ENCODE peak calls at places on chromosome 11, in nine cellular contexts. B, O, N, Y, Q, U, X, G and H are unnamed samples.

GRCh38 chr11:7004482-7004881 is 15.7 kb downstream of the ZNF214 start:
- DNase-seq in Y (peak), O (no peak), N (no peak), X (no peak), G (no peak), B (no peak), Q (no peak), U (no peak), H (peak)

GRCh38 chr11:12441081-12441801 is 63.9 kb downstream of the PARVA start:
- DNase-seq in Y (no peak), N (no peak), O (peak), G (no peak), U (no peak), B (no peak), Q (no peak), X (no peak), H (no peak)

GRCh38 chr11:107583629-107584195 is 7.2 kb upstream of the ELMOD1 start:
- DNase-seq in Q (no peak), N (no peak), U (no peak), Y (no peak), O (no peak), X (no peak), G (no peak), B (no peak), H (no peak)

GRCh38 chr11:11149671-11150459 is 203.2 kb downstream of the CSNK2A3 start:
- DNase-seq in O (no peak), B (no peak), Y (no peak), Q (no peak), U (no peak), G (no peak), N (peak), X (no peak), H (no peak)

GRCh38 chr11:7587712-7588111 is 73.9 kb downstream of the PPFIBP2 start:
- DNase-seq in U (no peak), B (peak), G (no peak), N (no peak), Q (no peak), Y (no peak), X (no peak), O (no peak), H (no peak)

GRCh38 chr11:23124996-23125395 is 264.7 kb upstream of the CCDC179 start:
- DNase-seq in G (no peak), O (no peak), N (no peak), U (no peak), X (no peak), Y (no peak), Q (no peak), B (peak), H (no peak)

GRCh38 chr11:61377461-61378160 is 14.8 kb upstream of the TMEM216 start:
- DNase-seq in B (no peak), X (no peak), Y (no peak), O (no peak), N (no peak), U (no peak), Q (no peak), G (no peak), H (no peak)

GRCh38 chr11:93775289-93775688 is 8.8 kb upstream of the MED17 start:
- DNase-seq in N (no peak), B (peak), G (no peak), O (no peak), U (no peak), Y (peak), Q (peak), X (no peak), H (no peak)

GRCh38 chr11:73343076-73343833 is 32.9 kb upstream of the RELT start:
- DNase-seq in U (no peak), X (no peak), N (no peak), G (no peak), O (no peak), Q (no peak), Y (no peak), B (no peak), H (no peak)

GRCh38 chr11:128474036-128474874 is 113.1 kb downstream of the ETS1 start:
- DNase-seq in X (no peak), Q (no peak), O (no peak), Y (peak), U (no peak), B (no peak), G (no peak), N (no peak), H (no peak)

GRCh38 chr11:134443246-134443645 is 31.2 kb upstream of the B3GAT1 start:
- DNase-seq in G (no peak), Y (no peak), O (no peak), Q (no peak), X (no peak), B (no peak), N (no peak), U (no peak), H (no peak)

GRCh38 chr11:70732493-70733206 is 334.3 kb downstream of the CTTN start:
- DNase-seq in O (no peak), X (peak), G (no peak), Q (peak), N (no peak), U (no peak), Y (no peak), B (no peak), H (no peak)

GRCh38 chr11:125724125-125724524 is 22.0 kb upstream of the PATE1 start:
- DNase-seq in O (no peak), X (no peak), G (no peak), Q (peak), N (no peak), U (no peak), Y (peak), B (peak), H (no peak)

GRCh38 chr11:45805305-45806071 is 539 bp downstream of the SLC35C1 start:
- DNase-seq in G (no peak), N (no peak), Q (no peak), U (peak), O (no peak), X (no peak), B (peak), Y (no peak), H (no peak)

GRCh38 chr11:66720223-66720898 is 8.7 kb downstream of the SPTBN2 start:
- DNase-seq in X (peak), O (no peak), Q (peak), Y (no peak), G (no peak), U (no peak), N (peak), B (no peak), H (no peak)

GRCh38 chr11:18012314-18012905 is 437 bp downstream of the SERGEF start:
- DNase-seq in Q (no peak), O (no peak), N (no peak), X (peak), G (no peak), Y (peak), B (no peak), U (no peak), H (peak)

GRCh38 chr11:126405906-126406305 is 50.4 kb downstream of the ST3GAL4 start:
- DNase-seq in U (no peak), X (no peak), N (no peak), O (no peak), B (no peak), Q (peak), Y (no peak), G (no peak), H (peak)

GRCh38 chr11:73359930-73360742 is 16.1 kb upstream of the RELT start:
- DNase-seq in B (no peak), Y (peak), Q (no peak), U (no peak), G (no peak), O (no peak), N (peak), X (no peak), H (no peak)

GRCh38 chr11:73506038-73506437 is 91.9 kb downstream of the FAM168A start:
- DNase-seq in U (no peak), N (no peak), Y (no peak), Q (no peak), G (no peak), O (no peak), X (no peak), B (no peak), H (no peak)

GRCh38 chr11:78350646-78351165 is 66.9 kb downstream of the GAB2 start:
- DNase-seq in Q (no peak), G (no peak), U (no peak), N (no peak), B (peak), X (no peak), O (no peak), Y (peak), H (no peak)

GRCh38 chr11:235180-235997 is 753 bp downstream of the SIRT3 start:
- DNase-seq in Q (no peak), O (no peak), N (no peak), G (no peak), Y (peak), B (no peak), U (no peak), X (peak), H (no peak)

GRCh38 chr11:62830904-62831519 is 839 bp downstream of the STX5 start:
- DNase-seq in G (no peak), Y (no peak), Q (peak), O (no peak), N (no peak), U (no peak), B (no peak), X (no peak), H (no peak)

GRCh38 chr11:92035488-92035887 is 189.1 kb upstream of the FAT3 start:
- DNase-seq in X (no peak), U (no peak), N (no peak), G (no peak), Y (no peak), O (no peak), Q (no peak), B (no peak), H (no peak)

GRCh38 chr11:60594998-60595637 is 79.9 kb downstream of the MS4A13 start:
- DNase-seq in B (no peak), Y (no peak), G (no peak), X (no peak), Q (no peak), U (no peak), N (no peak), O (no peak), H (no peak)

GRCh38 chr11:12159351-12160099 is 49.1 kb downstream of the MICAL2 start:
- DNase-seq in Y (no peak), U (peak), O (no peak), Q (no peak), B (no peak), X (no peak), N (no peak), G (no peak), H (no peak)

GRCh38 chr11:115501895-115502589 is 2.2 kb downstream of the CADM1 start:
- DNase-seq in G (no peak), O (no peak), Y (peak), B (peak), Q (no peak), X (no peak), N (no peak), U (no peak), H (no peak)

GRCh38 chr11:17432041-17432440 is 43.6 kb upstream of the KCNJ11 start:
- DNase-seq in B (no peak), Q (no peak), Y (no peak), X (no peak), O (no peak), N (no peak), G (no peak), U (no peak), H (no peak)

GRCh38 chr11:120880791-120881190 is 143.1 kb upstream of the TBCEL start:
- DNase-seq in O (no peak), X (no peak), Y (no peak), B (no peak), N (no peak), G (no peak), Q (no peak), U (no peak), H (no peak)

GRCh38 chr11:134032501-134033091 is 36.3 kb upstream of the JAM3 start:
- DNase-seq in Y (no peak), B (no peak), O (no peak), G (no peak), U (no peak), N (peak), Q (no peak), X (peak), H (no peak)

GRCh38 chr11:113873241-113873626 is 2.1 kb downstream of the USP28 start:
- DNase-seq in X (no peak), Y (no peak), G (no peak), O (no peak), U (no peak), N (no peak), Q (no peak), B (no peak), H (no peak)

GRCh38 chr11:11068113-11068512 is 210.3 kb upstream of the ZBED5 start:
- DNase-seq in G (no peak), U (no peak), Y (no peak), B (no peak), N (no peak), O (no peak), Q (no peak), X (no peak), H (no peak)